ENCODE peak calls at places on chromosomes 5 and 9, in nine cellular contexts. X is CD4-positive, alpha-beta T cell; L is fibroblast of pulmonary artery; F is cardiac muscle cell; E is activated B cell treated with CpG ODN at 0.5 μM for 24 hours; J is AG10803; O is Panc1; Q is fibroblast of the aortic adventitia; Z is cardiac fibroblast. W is an unnamed sample.

GRCh38 chr9:89878687-89879086 is 273.9 kb downstream of the GADD45G start:
- DNase-seq in X (no peak), O (no peak), Z (peak), L (no peak), J (no peak), F (no peak), Q (no peak), E (peak), W (no peak)

GRCh38 chr9:127942152-127943010 is 4.7 kb upstream of the DPM2 start:
- DNase-seq in F (peak), L (peak), E (peak), O (no peak), X (peak), Z (peak), J (peak), Q (peak), W (peak)

GRCh38 chr5:143923634-143924265 is 111.8 kb downstream of the HMHB1 start:
- DNase-seq in Q (peak), J (peak), O (no peak), L (peak), F (peak), Z (peak), E (no peak), X (no peak), W (no peak)

GRCh38 chr9:123445116-123445515 is 89.1 kb downstream of the CRB2 start:
- DNase-seq in E (no peak), J (no peak), F (no peak), O (no peak), Q (no peak), Z (no peak), X (no peak), L (no peak), W (no peak)

GRCh38 chr5:39906146-39906545 is 481.4 kb upstream of the DAB2 start:
- DNase-seq in Z (peak), Q (peak), O (no peak), L (peak), J (peak), E (no peak), X (no peak), F (peak), W (no peak)

GRCh38 chr5:139969318-139969717 is 73.8 kb downstream of the NRG2 start:
- DNase-seq in F (no peak), L (no peak), J (no peak), X (no peak), Z (no peak), E (no peak), O (no peak), Q (no peak), W (no peak)

GRCh38 chr5:151663617-151664322 is 22.9 kb downstream of the SPARC start:
- DNase-seq in E (no peak), L (peak), Q (peak), Z (peak), O (no peak), X (no peak), J (peak), F (no peak), W (no peak)

GRCh38 chr5:12358371-12359090 is 454.3 kb upstream of the CTNND2 start:
- DNase-seq in J (no peak), F (no peak), X (no peak), Q (no peak), E (no peak), L (no peak), O (no peak), Z (no peak), W (no peak)

GRCh38 chr5:2739360-2740050 is 12.0 kb downstream of the IRX2 start:
- DNase-seq in E (no peak), J (peak), Z (peak), L (no peak), Q (peak), O (no peak), F (peak), X (no peak), W (no peak)

GRCh38 chr9:130276955-130277354 is 11.4 kb downstream of the HMCN2 start:
- DNase-seq in O (no peak), X (no peak), L (no peak), J (no peak), F (no peak), Z (no peak), Q (no peak), E (no peak), W (no peak)

GRCh38 chr5:114174131-114174530 is 187.7 kb upstream of the KCNN2 start:
- DNase-seq in F (peak), X (no peak), L (no peak), Q (no peak), O (no peak), Z (peak), E (no peak), J (no peak), W (no peak)

GRCh38 chr9:112894031-112894430 is 3.4 kb upstream of the SLC46A2 start:
- DNase-seq in O (no peak), E (no peak), J (no peak), F (peak), Q (no peak), L (peak), Z (peak), X (no peak), W (no peak)

GRCh38 chr9:84230355-84231136 is 110.0 kb downstream of the SLC28A3 start:
- DNase-seq in E (no peak), J (peak), F (peak), L (peak), X (no peak), Q (peak), O (no peak), Z (peak), W (no peak)

GRCh38 chr5:180807654-180808414 is 5.2 kb upstream of the MGAT1 start:
- DNase-seq in F (no peak), J (peak), O (no peak), X (no peak), Z (peak), E (no peak), Q (no peak), L (no peak), W (no peak)

GRCh38 chr9:137455361-137455991 is 3.7 kb downstream of the NSMF start:
- DNase-seq in Z (no peak), J (no peak), E (peak), O (no peak), Q (no peak), L (no peak), F (no peak), X (no peak), W (no peak)

GRCh38 chr9:37408933-37409710 is 13.4 kb upstream of the GRHPR start:
- DNase-seq in E (peak), L (no peak), Z (no peak), X (peak), J (no peak), Q (no peak), O (no peak), F (no peak), W (no peak)

GRCh38 chr5:133293953-133294352 is 242.1 kb downstream of the HSPA4 start:
- DNase-seq in X (no peak), L (no peak), O (no peak), Q (no peak), F (no peak), J (no peak), Z (no peak), E (no peak), W (no peak)

GRCh38 chr9:133205996-133206931 is 2.8 kb downstream of the OBP2B start:
- DNase-seq in Z (no peak), Q (no peak), J (no peak), O (no peak), X (no peak), E (no peak), F (no peak), L (no peak), W (no peak)

GRCh38 chr9:107946364-107947137 is 457.0 kb upstream of the KLF4 start:
- DNase-seq in Z (no peak), E (no peak), X (no peak), J (no peak), F (no peak), Q (peak), L (no peak), O (no peak), W (no peak)

GRCh38 chr5:123578390-123578789 is 66.4 kb downstream of the CSNK1G3 start:
- DNase-seq in X (no peak), Z (no peak), L (no peak), E (no peak), J (no peak), Q (no peak), F (no peak), O (no peak), W (no peak)

GRCh38 chr9:105252405-105252756 is 7.9 kb downstream of the SLC44A1 start:
- DNase-seq in X (no peak), O (no peak), E (no peak), L (no peak), J (no peak), Z (no peak), Q (no peak), F (no peak), W (no peak)

GRCh38 chr9:77588319-77588937 is 59.7 kb downstream of the GNA14 start:
- DNase-seq in L (peak), O (no peak), Z (peak), J (peak), E (no peak), Q (peak), F (peak), X (no peak), W (no peak)

GRCh38 chr9:113957778-113958430 is 81.8 kb downstream of the ZNF618 start:
- DNase-seq in Q (peak), X (no peak), E (no peak), J (peak), O (no peak), Z (peak), L (peak), F (peak), W (no peak)

GRCh38 chr5:82967072-82967471 is 110.1 kb downstream of the TMEM167A start:
- DNase-seq in O (no peak), L (no peak), X (no peak), Q (no peak), Z (no peak), E (no peak), F (no peak), J (no peak), W (no peak)

GRCh38 chr5:17444496-17444895 is 53.5 kb upstream of the TAF11L2 start:
- DNase-seq in J (no peak), L (no peak), O (no peak), E (no peak), Z (peak), X (no peak), F (no peak), Q (peak), W (no peak)

GRCh38 chr5:43042176-43042625 is 2.1 kb upstream of the ANXA2R start:
- DNase-seq in J (peak), Q (peak), O (no peak), E (peak), L (peak), Z (peak), F (peak), X (peak), W (no peak)

GRCh38 chr5:67453526-67453925 is 256.9 kb upstream of the CD180 start:
- DNase-seq in X (no peak), E (no peak), O (no peak), L (peak), J (no peak), Q (peak), F (peak), Z (peak), W (no peak)

GRCh38 chr9:115921301-115921700 is 232.3 kb upstream of the PAPPA start:
- DNase-seq in F (peak), O (no peak), X (no peak), Z (peak), E (no peak), Q (peak), L (peak), J (peak), W (no peak)

GRCh38 chr9:93060746-93061259 is 2.3 kb downstream of the SUSD3 start:
- DNase-seq in O (no peak), Z (peak), E (no peak), L (peak), X (no peak), J (peak), Q (peak), F (peak), W (no peak)

GRCh38 chr5:108747111-108748009 is at the start of gene FER:
- DNase-seq in J (peak), L (peak), Z (peak), F (peak), X (peak), Q (peak), E (no peak), O (no peak), W (no peak)

GRCh38 chr5:137263319-137263718 is 235.8 kb downstream of the SPOCK1 start:
- DNase-seq in E (no peak), L (no peak), X (no peak), Q (no peak), J (no peak), Z (no peak), O (no peak), F (no peak), W (no peak)

GRCh38 chr5:79122963-79123362 is 11.4 kb downstream of the BHMT start:
- DNase-seq in O (no peak), E (no peak), X (no peak), L (peak), J (no peak), Q (no peak), F (no peak), Z (peak), W (no peak)
- TF ChIP-seq CTCF in O (no peak), E (no peak), X (no peak), L (no peak), J (no peak), Q (no peak), F (no peak), Z (no peak), W (no peak)

GRCh38 chr5:74552101-74552500 is 88.4 kb downstream of the ENC1 start:
- DNase-seq in J (no peak), Q (peak), F (peak), Z (no peak), E (no peak), L (no peak), X (no peak), O (no peak), W (no peak)

GRCh38 chr5:74556631-74557595 is 83.6 kb downstream of the ENC1 start:
- DNase-seq in E (no peak), J (peak), Q (peak), L (peak), O (no peak), X (no peak), F (peak), Z (peak), W (no peak)

GRCh38 chr5:74550927-74551326 is 89.6 kb downstream of the ENC1 start:
- DNase-seq in X (no peak), Z (no peak), J (no peak), O (no peak), E (no peak), Q (no peak), F (no peak), L (no peak), W (no peak)

GRCh38 chr5:74560245-74560644 is 80.3 kb downstream of the ENC1 start:
- DNase-seq in E (no peak), Q (no peak), X (no peak), J (no peak), L (no peak), F (no peak), O (no peak), Z (no peak), W (no peak)

GRCh38 chr5:74555991-74556390 is 84.5 kb downstream of the ENC1 start:
- DNase-seq in X (no peak), F (no peak), L (no peak), Z (no peak), J (no peak), O (no peak), Q (no peak), E (no peak), W (no peak)
- TF ChIP-seq CTCF in X (no peak), F (no peak), L (no peak), Z (no peak), J (no peak), O (no peak), Q (no peak), E (no peak), W (no peak)

GRCh38 chr9:68781866-68782265 is 76.8 kb downstream of the PIP5K1B start:
- DNase-seq in F (no peak), L (no peak), E (no peak), Z (no peak), Q (no peak), X (no peak), J (no peak), O (no peak), W (no peak)

GRCh38 chr9:68778635-68779034 is 73.6 kb downstream of the PIP5K1B start:
- DNase-seq in O (no peak), J (no peak), F (no peak), X (no peak), Z (no peak), Q (no peak), L (no peak), E (no peak), W (no peak)

GRCh38 chr9:68780377-68780707 is 75.3 kb downstream of the PIP5K1B start:
- DNase-seq in O (no peak), Z (no peak), J (no peak), F (no peak), X (no peak), E (no peak), Q (no peak), L (no peak), W (no peak)

GRCh38 chr9:68780735-68781134 is 75.7 kb downstream of the PIP5K1B start:
- DNase-seq in O (no peak), X (no peak), F (no peak), J (peak), E (no peak), Z (no peak), Q (no peak), L (peak), W (no peak)

GRCh38 chr9:68779558-68780376 is 74.7 kb downstream of the PIP5K1B start:
- DNase-seq in X (peak), F (peak), J (peak), O (peak), E (peak), L (peak), Z (peak), Q (peak), W (peak)
- TF ChIP-seq CTCF in X (peak), F (peak), J (no peak), O (peak), E (no peak), L (no peak), Z (peak), Q (peak), W (peak)

GRCh38 chr9:10274156-10274555 is 338.6 kb downstream of the PTPRD start:
- DNase-seq in Z (no peak), E (no peak), O (no peak), J (no peak), F (no peak), X (no peak), Q (no peak), L (no peak), W (no peak)

GRCh38 chr9:10272830-10273229 is 340.0 kb downstream of the PTPRD start:
- DNase-seq in L (no peak), Z (no peak), J (no peak), Q (no peak), X (no peak), F (no peak), E (no peak), O (no peak), W (no peak)

GRCh38 chr9:10265102-10265708 is 347.6 kb downstream of the PTPRD start:
- DNase-seq in Q (peak), E (no peak), O (no peak), L (peak), X (no peak), J (no peak), Z (peak), F (peak), W (no peak)

DNA sequence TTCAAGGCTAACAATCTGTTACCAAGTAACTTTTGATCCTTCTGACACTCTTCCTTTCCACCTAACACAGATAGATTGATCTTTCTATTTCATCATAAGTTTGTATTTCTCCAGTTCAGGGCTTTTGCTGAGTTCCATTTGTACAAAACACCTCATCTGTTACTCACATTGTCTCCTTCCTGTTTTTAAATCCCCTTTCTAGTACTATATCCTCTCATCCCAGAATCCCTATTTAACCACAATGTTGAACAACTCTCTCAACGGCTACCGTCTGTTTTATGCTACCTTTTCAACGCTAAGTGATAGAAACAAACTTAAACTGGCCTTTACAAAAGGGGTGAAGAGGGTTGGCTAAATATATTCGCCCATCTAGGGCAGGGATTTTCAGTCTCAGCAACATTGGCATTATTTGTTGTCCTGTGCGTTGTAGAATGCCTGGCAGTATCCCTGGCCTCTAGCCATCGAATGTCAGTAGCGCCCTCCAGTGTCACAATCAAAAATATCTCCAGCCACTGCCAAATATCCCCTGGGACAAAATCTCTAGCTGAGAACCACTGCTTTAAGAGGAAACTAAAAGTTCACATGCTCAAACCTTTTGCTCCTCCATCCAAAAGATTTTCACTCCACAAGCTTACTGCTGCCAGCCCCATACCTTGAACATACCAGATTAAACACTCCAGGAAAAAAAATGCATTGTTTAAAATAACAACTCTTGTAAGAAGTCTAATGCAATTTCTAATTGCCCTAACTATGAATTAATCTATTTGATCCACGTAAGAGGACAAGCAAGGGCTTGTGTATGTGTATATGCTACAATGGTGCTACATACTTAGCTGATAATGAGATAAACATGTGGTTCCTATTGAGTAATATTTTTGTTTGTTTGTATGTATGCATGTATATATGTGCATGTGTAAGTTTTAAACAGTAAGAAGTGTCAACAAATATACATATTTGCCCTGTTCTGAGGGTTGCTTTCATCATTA is 344.0 kb downstream of the PTPRD start:
- DNase-seq in L (peak), O (no peak), Z (peak), E (no peak), F (peak), Q (peak), J (no peak), X (no peak), W (peak)
- TF ChIP-seq CTCF in L (peak), O (peak), Z (no peak), E (no peak), F (peak), Q (peak), J (no peak), X (no peak), W (peak)

GRCh38 chr5:71684309-71684708 is 34.8 kb upstream of the CARTPT start:
- DNase-seq in X (no peak), L (no peak), O (no peak), J (no peak), E (no peak), F (no peak), Q (no peak), Z (no peak), W (no peak)
- TF ChIP-seq CTCF in X (no peak), L (no peak), O (no peak), J (no peak), E (no peak), F (no peak), Q (no peak), Z (no peak), W (no peak)

GRCh38 chr9:95048225-95049087 is 269.1 kb downstream of the FANCC start:
- DNase-seq in Q (peak), F (peak), Z (peak), J (peak), O (no peak), L (peak), X (peak), E (peak), W (peak)

GRCh38 chr9:95043826-95044225 is 273.7 kb downstream of the FANCC start:
- DNase-seq in Q (no peak), J (no peak), Z (no peak), L (no peak), X (no peak), E (no peak), O (no peak), F (no peak), W (no peak)

GRCh38 chr9:95044731-95045508 is 272.6 kb downstream of the FANCC start:
- DNase-seq in Z (no peak), X (no peak), L (no peak), J (no peak), E (no peak), F (no peak), Q (no peak), O (no peak), W (no peak)

GRCh38 chr9:95047452-95048224 is 269.9 kb downstream of the FANCC start:
- DNase-seq in O (no peak), Z (no peak), Q (no peak), L (no peak), X (no peak), J (no peak), F (no peak), E (no peak), W (no peak)

DNA sequence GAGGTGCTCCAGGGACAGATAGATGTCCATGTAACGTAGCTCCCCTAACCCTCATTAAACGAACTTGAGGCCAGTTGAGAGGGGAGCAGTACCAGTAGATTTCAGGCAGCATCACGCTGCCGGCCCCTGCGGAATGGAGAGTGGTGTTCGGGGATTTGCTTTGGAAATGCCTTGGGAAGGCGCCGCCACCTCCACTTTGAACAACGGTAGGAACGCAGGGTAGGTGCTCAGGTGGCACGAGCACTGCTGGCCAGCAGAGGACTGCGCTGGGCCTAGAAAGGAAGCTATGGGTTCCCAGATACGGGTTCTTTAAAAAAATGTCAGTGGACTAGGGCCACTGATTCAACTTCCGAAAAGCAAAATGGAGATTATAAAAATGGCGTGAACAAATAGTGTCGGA is 271.8 kb downstream of the FANCC start:
- DNase-seq in X (no peak), L (no peak), F (no peak), E (no peak), J (no peak), Z (no peak), O (no peak), Q (no peak), W (no peak)
- TF ChIP-seq CTCF in X (no peak), L (no peak), F (no peak), E (no peak), J (no peak), Z (no peak), O (no peak), Q (no peak), W (no peak)

GRCh38 chr5:178590141-178590923 is at the start of gene COL23A1:
- DNase-seq in F (peak), X (peak), J (peak), O (peak), E (no peak), L (peak), Z (peak), Q (peak), W (peak)
- TF ChIP-seq CTCF in F (peak), X (peak), J (peak), O (peak), E (no peak), L (peak), Z (peak), Q (peak), W (peak)

W was measured in D721Med.